ENCODE peak calls at places on chromosomes 5 and 9, in nine cellular contexts. One of them, this sample, is unnamed.

GRCh38 chr9:131886839-131887238 is 147.0 kb upstream of the RAPGEF1 start:
- DNase-seq in CD4-positive, alpha-beta memory T cell: no peak
- DNase-seq in right cardiac atrium: no peak
- DNase-seq in kidney: no peak
- DNase-seq in heart left ventricle: no peak
- DNase-seq in cardiac muscle cell: no peak
- DNase-seq in CD8-positive, alpha-beta T cell: no peak
- DNase-seq in H9: no peak
- DNase-seq in neural progenitor cell: no peak
- DNase-seq in this sample: no peak

GRCh38 chr9:3909966-3910650 is 384.3 kb upstream of the RFX3 start:
- DNase-seq in CD4-positive, alpha-beta memory T cell: no peak
- DNase-seq in right cardiac atrium: no peak
- DNase-seq in kidney: no peak
- DNase-seq in heart left ventricle: no peak
- DNase-seq in cardiac muscle cell: no peak
- DNase-seq in CD8-positive, alpha-beta T cell: no peak
- DNase-seq in H9: no peak
- DNase-seq in neural progenitor cell: no peak
- DNase-seq in this sample: no peak

GRCh38 chr5:56506586-56506985 is 273.5 kb upstream of the ANKRD55 start:
- DNase-seq in CD4-positive, alpha-beta memory T cell: no peak
- DNase-seq in right cardiac atrium: no peak
- DNase-seq in kidney: no peak
- DNase-seq in heart left ventricle: no peak
- DNase-seq in cardiac muscle cell: no peak
- DNase-seq in CD8-positive, alpha-beta T cell: no peak
- DNase-seq in H9: no peak
- DNase-seq in neural progenitor cell: no peak
- DNase-seq in this sample: no peak

GRCh38 chr9:7489018-7489417 is 310.6 kb downstream of the DMAC1 start:
- DNase-seq in CD4-positive, alpha-beta memory T cell: no peak
- DNase-seq in right cardiac atrium: no peak
- DNase-seq in kidney: no peak
- DNase-seq in heart left ventricle: peak; percentile 43
- DNase-seq in cardiac muscle cell: no peak
- DNase-seq in CD8-positive, alpha-beta T cell: no peak
- DNase-seq in H9: no peak
- DNase-seq in neural progenitor cell: no peak
- DNase-seq in this sample: no peak

GRCh38 chr9:126991170-126991569 is 76.6 kb downstream of the RALGPS1 start:
- DNase-seq in CD4-positive, alpha-beta memory T cell: no peak
- DNase-seq in right cardiac atrium: peak; percentile 67
- DNase-seq in kidney: no peak
- DNase-seq in heart left ventricle: no peak
- DNase-seq in cardiac muscle cell: no peak
- DNase-seq in CD8-positive, alpha-beta T cell: no peak
- DNase-seq in H9: no peak
- DNase-seq in neural progenitor cell: no peak
- DNase-seq in this sample: no peak

GRCh38 chr5:17096975-17097695 is 120.3 kb upstream of the BASP1 start:
- DNase-seq in CD4-positive, alpha-beta memory T cell: no peak
- DNase-seq in right cardiac atrium: no peak
- DNase-seq in kidney: no peak
- DNase-seq in heart left ventricle: no peak
- DNase-seq in cardiac muscle cell: no peak
- DNase-seq in CD8-positive, alpha-beta T cell: no peak
- DNase-seq in H9: no peak
- DNase-seq in neural progenitor cell: peak; percentile 69
- DNase-seq in this sample: no peak

GRCh38 chr5:81397169-81397568 is 3.2 kb upstream of the ACOT12 start:
- DNase-seq in CD4-positive, alpha-beta memory T cell: no peak
- DNase-seq in right cardiac atrium: peak; percentile 62
- DNase-seq in kidney: peak; percentile 62
- DNase-seq in heart left ventricle: peak; percentile 26
- DNase-seq in cardiac muscle cell: no peak
- DNase-seq in CD8-positive, alpha-beta T cell: no peak
- DNase-seq in H9: no peak
- DNase-seq in neural progenitor cell: no peak
- DNase-seq in this sample: no peak

GRCh38 chr9:34984049-34984448 is 5.5 kb upstream of the DNAJB5 start:
- DNase-seq in CD4-positive, alpha-beta memory T cell: peak; percentile 25
- DNase-seq in right cardiac atrium: no peak
- DNase-seq in kidney: no peak
- DNase-seq in heart left ventricle: no peak
- DNase-seq in cardiac muscle cell: peak; percentile 88
- DNase-seq in CD8-positive, alpha-beta T cell: no peak
- DNase-seq in H9: peak; percentile 53
- DNase-seq in neural progenitor cell: peak; percentile 87
- DNase-seq in this sample: no peak

GRCh38 chr5:10705736-10706135 is 55.3 kb downstream of the DAP start:
- DNase-seq in CD4-positive, alpha-beta memory T cell: no peak
- DNase-seq in right cardiac atrium: no peak
- DNase-seq in kidney: no peak
- DNase-seq in heart left ventricle: no peak
- DNase-seq in cardiac muscle cell: no peak
- DNase-seq in CD8-positive, alpha-beta T cell: no peak
- DNase-seq in H9: no peak
- DNase-seq in neural progenitor cell: no peak
- DNase-seq in this sample: no peak

GRCh38 chr9:98755006-98755618 is 41.2 kb downstream of the ANKS6 start:
- DNase-seq in CD4-positive, alpha-beta memory T cell: no peak
- DNase-seq in right cardiac atrium: no peak
- DNase-seq in kidney: no peak
- DNase-seq in heart left ventricle: no peak
- DNase-seq in cardiac muscle cell: no peak
- DNase-seq in CD8-positive, alpha-beta T cell: no peak
- DNase-seq in H9: no peak
- DNase-seq in neural progenitor cell: no peak
- DNase-seq in this sample: no peak

GRCh38 chr9:89576404-89576824 is 28.4 kb upstream of the GADD45G start:
- DNase-seq in CD4-positive, alpha-beta memory T cell: peak; percentile 26
- DNase-seq in right cardiac atrium: no peak
- DNase-seq in kidney: no peak
- DNase-seq in heart left ventricle: no peak
- DNase-seq in cardiac muscle cell: peak; percentile 46
- DNase-seq in CD8-positive, alpha-beta T cell: no peak
- DNase-seq in H9: no peak
- DNase-seq in neural progenitor cell: peak; percentile 27
- DNase-seq in this sample: no peak

GRCh38 chr5:10319202-10319851 is 11.6 kb upstream of the CMBL start:
- DNase-seq in CD4-positive, alpha-beta memory T cell: no peak
- DNase-seq in right cardiac atrium: no peak
- DNase-seq in kidney: no peak
- DNase-seq in heart left ventricle: no peak
- DNase-seq in cardiac muscle cell: no peak
- DNase-seq in CD8-positive, alpha-beta T cell: no peak
- DNase-seq in H9: no peak
- DNase-seq in neural progenitor cell: no peak
- DNase-seq in this sample: no peak

GRCh38 chr9:6184749-6185645 is 30.6 kb upstream of the IL33 start:
- DNase-seq in CD4-positive, alpha-beta memory T cell: no peak
- DNase-seq in right cardiac atrium: peak; percentile 55
- DNase-seq in kidney: no peak
- DNase-seq in heart left ventricle: peak; percentile 21
- DNase-seq in cardiac muscle cell: no peak
- DNase-seq in CD8-positive, alpha-beta T cell: no peak
- DNase-seq in H9: no peak
- DNase-seq in neural progenitor cell: no peak
- DNase-seq in this sample: no peak

GRCh38 chr5:127227881-127228280 is 62.7 kb upstream of the MEGF10 start:
- DNase-seq in CD4-positive, alpha-beta memory T cell: no peak
- DNase-seq in right cardiac atrium: no peak
- DNase-seq in kidney: no peak
- DNase-seq in heart left ventricle: no peak
- DNase-seq in cardiac muscle cell: no peak
- DNase-seq in CD8-positive, alpha-beta T cell: no peak
- DNase-seq in H9: no peak
- DNase-seq in neural progenitor cell: no peak
- DNase-seq in this sample: no peak

GRCh38 chr9:33817327-33818166 is 587 bp downstream of the UBE2R2 start:
- DNase-seq in CD4-positive, alpha-beta memory T cell: peak; percentile 46
- DNase-seq in right cardiac atrium: peak; percentile 80
- DNase-seq in kidney: peak; percentile 90
- DNase-seq in heart left ventricle: peak; percentile 60
- DNase-seq in cardiac muscle cell: peak; percentile 77
- DNase-seq in CD8-positive, alpha-beta T cell: peak; percentile 71
- DNase-seq in H9: peak; percentile 80
- DNase-seq in neural progenitor cell: peak; percentile 86
- DNase-seq in this sample: peak; percentile 40

GRCh38 chr5:123881791-123882244 is 369.8 kb downstream of the CSNK1G3 start:
- DNase-seq in CD4-positive, alpha-beta memory T cell: no peak
- DNase-seq in right cardiac atrium: no peak
- DNase-seq in kidney: no peak
- DNase-seq in heart left ventricle: no peak
- DNase-seq in cardiac muscle cell: no peak
- DNase-seq in CD8-positive, alpha-beta T cell: no peak
- DNase-seq in H9: no peak
- DNase-seq in neural progenitor cell: no peak
- DNase-seq in this sample: no peak

GRCh38 chr9:89278997-89279739 is 31.8 kb upstream of the CKS2 start:
- DNase-seq in CD4-positive, alpha-beta memory T cell: peak; percentile 28
- DNase-seq in right cardiac atrium: no peak
- DNase-seq in kidney: no peak
- DNase-seq in heart left ventricle: no peak
- DNase-seq in cardiac muscle cell: peak; percentile 51
- DNase-seq in CD8-positive, alpha-beta T cell: no peak
- DNase-seq in H9: no peak
- DNase-seq in neural progenitor cell: peak; percentile 66
- DNase-seq in this sample: no peak

DNA sequence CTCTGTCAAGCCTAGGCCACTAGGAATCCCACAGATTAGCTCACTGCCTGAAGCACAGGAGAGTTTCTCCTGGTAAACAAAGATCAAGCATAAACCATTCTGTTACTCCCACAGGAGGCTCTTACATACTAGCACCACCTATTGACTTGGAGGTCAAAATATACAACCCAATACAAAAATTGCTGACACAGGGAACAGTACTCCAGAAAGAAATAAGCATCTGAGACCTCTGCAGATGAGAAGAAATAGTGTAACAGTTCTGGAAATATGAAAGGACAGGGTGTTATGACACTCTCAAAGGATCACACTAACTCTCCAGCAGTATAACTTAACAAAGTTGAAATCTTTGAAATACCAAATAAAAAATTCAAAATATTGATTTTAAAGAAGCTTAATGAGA is 269.6 kb upstream of the ARRDC3 start:
- DNase-seq in CD4-positive, alpha-beta memory T cell: no peak
- DNase-seq in right cardiac atrium: no peak
- DNase-seq in kidney: no peak
- DNase-seq in heart left ventricle: no peak
- DNase-seq in cardiac muscle cell: no peak
- DNase-seq in CD8-positive, alpha-beta T cell: no peak
- DNase-seq in H9: no peak
- DNase-seq in neural progenitor cell: no peak
- DNase-seq in this sample: no peak
- H3K9me3 ChIP-seq in CD4-positive, alpha-beta memory T cell: no peaks in the 10 kb centered on the region
- H3K9me3 ChIP-seq in right cardiac atrium: no peaks in the 10 kb centered on the region
- H3K9me3 ChIP-seq in kidney: peaks cover 13% of the 10 kb centered on the region
- H3K9me3 ChIP-seq in heart left ventricle: peaks cover 55% of the 10 kb centered on the region
- H3K9me3 ChIP-seq in cardiac muscle cell: no peaks in the 10 kb centered on the region
- H3K9me3 ChIP-seq in CD8-positive, alpha-beta T cell: peaks cover 5% of the 10 kb centered on the region
- H3K9me3 ChIP-seq in H9: no peaks in the 10 kb centered on the region
- H3K9me3 ChIP-seq in neural progenitor cell: no peaks in the 10 kb centered on the region
- H3K9me3 ChIP-seq in this sample: no peaks in the 10 kb centered on the region

GRCh38 chr5:3893975-3894374 is 298.3 kb downstream of the IRX1 start:
- DNase-seq in CD4-positive, alpha-beta memory T cell: no peak
- DNase-seq in right cardiac atrium: no peak
- DNase-seq in kidney: no peak
- DNase-seq in heart left ventricle: no peak
- DNase-seq in cardiac muscle cell: no peak
- DNase-seq in CD8-positive, alpha-beta T cell: no peak
- DNase-seq in H9: no peak
- DNase-seq in neural progenitor cell: no peak
- DNase-seq in this sample: no peak
- H3K9me3 ChIP-seq in CD4-positive, alpha-beta memory T cell: no peaks in the 10 kb centered on the region
- H3K9me3 ChIP-seq in right cardiac atrium: peaks cover 2% of the 10 kb centered on the region
- H3K9me3 ChIP-seq in kidney: peaks cover 5% of the 10 kb centered on the region
- H3K9me3 ChIP-seq in heart left ventricle: peaks cover 8% of the 10 kb centered on the region
- H3K9me3 ChIP-seq in cardiac muscle cell: no peaks in the 10 kb centered on the region
- H3K9me3 ChIP-seq in CD8-positive, alpha-beta T cell: no peaks in the 10 kb centered on the region
- H3K9me3 ChIP-seq in H9: no peaks in the 10 kb centered on the region
- H3K9me3 ChIP-seq in neural progenitor cell: no peaks in the 10 kb centered on the region
- H3K9me3 ChIP-seq in this sample: no peaks in the 10 kb centered on the region

GRCh38 chr5:144013816-144014215 is 156.6 kb downstream of the YIPF5 start:
- DNase-seq in CD4-positive, alpha-beta memory T cell: no peak
- DNase-seq in right cardiac atrium: no peak
- DNase-seq in kidney: no peak
- DNase-seq in heart left ventricle: no peak
- DNase-seq in cardiac muscle cell: no peak
- DNase-seq in CD8-positive, alpha-beta T cell: no peak
- DNase-seq in H9: no peak
- DNase-seq in neural progenitor cell: no peak
- DNase-seq in this sample: no peak
- H3K9me3 ChIP-seq in CD4-positive, alpha-beta memory T cell: no peaks in the 10 kb centered on the region
- H3K9me3 ChIP-seq in right cardiac atrium: no peaks in the 10 kb centered on the region
- H3K9me3 ChIP-seq in kidney: no peaks in the 10 kb centered on the region
- H3K9me3 ChIP-seq in heart left ventricle: no peaks in the 10 kb centered on the region
- H3K9me3 ChIP-seq in cardiac muscle cell: no peaks in the 10 kb centered on the region
- H3K9me3 ChIP-seq in CD8-positive, alpha-beta T cell: no peaks in the 10 kb centered on the region
- H3K9me3 ChIP-seq in H9: peaks cover 33% of the 10 kb centered on the region
- H3K9me3 ChIP-seq in neural progenitor cell: no peaks in the 10 kb centered on the region
- H3K9me3 ChIP-seq in this sample: no peaks in the 10 kb centered on the region

GRCh38 chr5:158519433-158520025 is 580.2 kb downstream of the EBF1 start:
- DNase-seq in CD4-positive, alpha-beta memory T cell: no peak
- DNase-seq in right cardiac atrium: no peak
- DNase-seq in kidney: no peak
- DNase-seq in heart left ventricle: no peak
- DNase-seq in cardiac muscle cell: no peak
- DNase-seq in CD8-positive, alpha-beta T cell: no peak
- DNase-seq in H9: no peak
- DNase-seq in neural progenitor cell: no peak
- DNase-seq in this sample: no peak

GRCh38 chr5:158522001-158522400 is 577.7 kb downstream of the EBF1 start:
- DNase-seq in CD4-positive, alpha-beta memory T cell: no peak
- DNase-seq in right cardiac atrium: no peak
- DNase-seq in kidney: no peak
- DNase-seq in heart left ventricle: no peak
- DNase-seq in cardiac muscle cell: no peak
- DNase-seq in CD8-positive, alpha-beta T cell: no peak
- DNase-seq in H9: no peak
- DNase-seq in neural progenitor cell: no peak
- DNase-seq in this sample: no peak

GRCh38 chr5:158525663-158526062 is 574.1 kb downstream of the EBF1 start:
- DNase-seq in CD4-positive, alpha-beta memory T cell: no peak
- DNase-seq in right cardiac atrium: no peak
- DNase-seq in kidney: no peak
- DNase-seq in heart left ventricle: no peak
- DNase-seq in cardiac muscle cell: no peak
- DNase-seq in CD8-positive, alpha-beta T cell: no peak
- DNase-seq in H9: no peak
- DNase-seq in neural progenitor cell: no peak
- DNase-seq in this sample: no peak

DNA sequence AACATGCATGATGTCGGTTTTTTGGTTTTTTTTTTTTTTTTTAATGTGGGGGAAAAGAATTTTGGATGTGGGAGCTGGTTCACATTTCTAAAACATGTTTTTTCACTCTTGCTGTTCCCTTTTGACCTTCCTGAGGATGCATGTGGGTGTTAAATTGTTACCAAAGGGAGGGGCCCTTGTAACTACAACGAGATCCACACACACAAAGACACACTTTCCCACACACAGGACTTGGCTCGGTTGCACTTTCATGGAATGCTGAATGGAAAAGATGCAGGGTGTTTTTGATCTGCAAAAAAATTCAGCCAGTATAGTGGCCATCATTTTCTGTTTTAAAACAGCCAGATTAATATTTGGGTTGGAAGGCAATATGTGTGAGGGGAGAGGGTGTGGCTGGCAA is 577.0 kb downstream of the EBF1 start:
- DNase-seq in CD4-positive, alpha-beta memory T cell: no peak
- DNase-seq in right cardiac atrium: peak; percentile 66
- DNase-seq in kidney: no peak
- DNase-seq in heart left ventricle: peak; percentile 63
- DNase-seq in cardiac muscle cell: no peak
- DNase-seq in CD8-positive, alpha-beta T cell: no peak
- DNase-seq in H9: no peak
- DNase-seq in neural progenitor cell: no peak
- DNase-seq in this sample: no peak
- H3K9me3 ChIP-seq in CD4-positive, alpha-beta memory T cell: no peaks in the 10 kb centered on the region
- H3K9me3 ChIP-seq in right cardiac atrium: no peaks in the 10 kb centered on the region
- H3K9me3 ChIP-seq in kidney: no peaks in the 10 kb centered on the region
- H3K9me3 ChIP-seq in heart left ventricle: no peaks in the 10 kb centered on the region
- H3K9me3 ChIP-seq in cardiac muscle cell: no peaks in the 10 kb centered on the region
- H3K9me3 ChIP-seq in CD8-positive, alpha-beta T cell: no peaks in the 10 kb centered on the region
- H3K9me3 ChIP-seq in H9: no peaks in the 10 kb centered on the region
- H3K9me3 ChIP-seq in neural progenitor cell: no peaks in the 10 kb centered on the region
- H3K9me3 ChIP-seq in this sample: no peaks in the 10 kb centered on the region

This sample was measured in T-helper 17 cell.